ENCODE peak calls at places on chromosome 19, in seven cellular contexts. One of them, this sample, is unnamed.

GRCh38 chr19:19820774-19821315 is 705 bp downstream of the ZNF506 start:
- DNase-seq in NCI-H1105: no peak
- DNase-seq in stimulated activated CD4-positive, alpha-beta T cell treated with anti-CD3 and anti-CD28 coated beads, Interleukin-12 subunit alpha, Interleukin-12 subunit beta, amount 100 ng/mL, for 4 hours: no peak
- DNase-seq in T47D: no peak
- DNase-seq in tibial artery: no peak
- DNase-seq in activated CD8-positive, alpha-beta memory T cell treated with anti-CD3 and anti-CD28 coated beads for 1 hour: no peak
- DNase-seq in mucosa of gallbladder: no peak
- DNase-seq in this sample: no peak

GRCh38 chr19:18789883-18790565 is 1.1 kb downstream of the COMP start:
- DNase-seq in stimulated activated CD4-positive, alpha-beta T cell treated with anti-CD3 and anti-CD28 coated beads, Interleukin-12 subunit alpha, Interleukin-12 subunit beta, amount 100 ng/mL, for 4 hours: peak
- DNase-seq in T47D: no peak
- DNase-seq in activated CD8-positive, alpha-beta memory T cell treated with anti-CD3 and anti-CD28 coated beads for 1 hour: no peak
- DNase-seq in NCI-H1105: peak
- DNase-seq in mucosa of gallbladder: no peak
- DNase-seq in tibial artery: peak
- DNase-seq in this sample: no peak

GRCh38 chr19:50155520-50156109 is 7.5 kb downstream of the IZUMO2 start:
- DNase-seq in mucosa of gallbladder: no peak
- DNase-seq in NCI-H1105: no peak
- DNase-seq in tibial artery: no peak
- DNase-seq in T47D: no peak
- DNase-seq in activated CD8-positive, alpha-beta memory T cell treated with anti-CD3 and anti-CD28 coated beads for 1 hour: no peak
- DNase-seq in stimulated activated CD4-positive, alpha-beta T cell treated with anti-CD3 and anti-CD28 coated beads, Interleukin-12 subunit alpha, Interleukin-12 subunit beta, amount 100 ng/mL, for 4 hours: no peak
- DNase-seq in this sample: no peak

GRCh38 chr19:38529610-38530009 is 88.1 kb downstream of the MAP4K1 start:
- DNase-seq in T47D: no peak
- DNase-seq in tibial artery: no peak
- DNase-seq in NCI-H1105: no peak
- DNase-seq in mucosa of gallbladder: no peak
- DNase-seq in activated CD8-positive, alpha-beta memory T cell treated with anti-CD3 and anti-CD28 coated beads for 1 hour: no peak
- DNase-seq in stimulated activated CD4-positive, alpha-beta T cell treated with anti-CD3 and anti-CD28 coated beads, Interleukin-12 subunit alpha, Interleukin-12 subunit beta, amount 100 ng/mL, for 4 hours: no peak
- DNase-seq in this sample: no peak

GRCh38 chr19:45253396-45254027 is 2.4 kb downstream of the MARK4 start:
- DNase-seq in stimulated activated CD4-positive, alpha-beta T cell treated with anti-CD3 and anti-CD28 coated beads, Interleukin-12 subunit alpha, Interleukin-12 subunit beta, amount 100 ng/mL, for 4 hours: no peak
- DNase-seq in tibial artery: no peak
- DNase-seq in T47D: no peak
- DNase-seq in activated CD8-positive, alpha-beta memory T cell treated with anti-CD3 and anti-CD28 coated beads for 1 hour: no peak
- DNase-seq in mucosa of gallbladder: no peak
- DNase-seq in NCI-H1105: no peak
- DNase-seq in this sample: no peak

GRCh38 chr19:3291644-3292043 is 67.2 kb downstream of the CELF5 start:
- DNase-seq in mucosa of gallbladder: no peak
- DNase-seq in T47D: no peak
- DNase-seq in NCI-H1105: no peak
- DNase-seq in tibial artery: no peak
- DNase-seq in stimulated activated CD4-positive, alpha-beta T cell treated with anti-CD3 and anti-CD28 coated beads, Interleukin-12 subunit alpha, Interleukin-12 subunit beta, amount 100 ng/mL, for 4 hours: no peak
- DNase-seq in activated CD8-positive, alpha-beta memory T cell treated with anti-CD3 and anti-CD28 coated beads for 1 hour: no peak
- DNase-seq in this sample: no peak

GRCh38 chr19:3098515-3099346 is 4.6 kb downstream of the GNA11 start:
- DNase-seq in mucosa of gallbladder: no peak
- DNase-seq in tibial artery: peak
- DNase-seq in T47D: no peak
- DNase-seq in activated CD8-positive, alpha-beta memory T cell treated with anti-CD3 and anti-CD28 coated beads for 1 hour: no peak
- DNase-seq in stimulated activated CD4-positive, alpha-beta T cell treated with anti-CD3 and anti-CD28 coated beads, Interleukin-12 subunit alpha, Interleukin-12 subunit beta, amount 100 ng/mL, for 4 hours: no peak
- DNase-seq in NCI-H1105: no peak
- DNase-seq in this sample: no peak

GRCh38 chr19:48633148-48634035 is 3.8 kb downstream of the DBP start:
- DNase-seq in mucosa of gallbladder: no peak
- DNase-seq in T47D: no peak
- DNase-seq in tibial artery: peak
- DNase-seq in NCI-H1105: no peak
- DNase-seq in stimulated activated CD4-positive, alpha-beta T cell treated with anti-CD3 and anti-CD28 coated beads, Interleukin-12 subunit alpha, Interleukin-12 subunit beta, amount 100 ng/mL, for 4 hours: no peak
- DNase-seq in activated CD8-positive, alpha-beta memory T cell treated with anti-CD3 and anti-CD28 coated beads for 1 hour: no peak
- DNase-seq in this sample: no peak

GRCh38 chr19:18514800-18515682 is 6.8 kb downstream of the ELL start:
- DNase-seq in NCI-H1105: no peak
- DNase-seq in tibial artery: no peak
- DNase-seq in T47D: no peak
- DNase-seq in stimulated activated CD4-positive, alpha-beta T cell treated with anti-CD3 and anti-CD28 coated beads, Interleukin-12 subunit alpha, Interleukin-12 subunit beta, amount 100 ng/mL, for 4 hours: no peak
- DNase-seq in mucosa of gallbladder: peak
- DNase-seq in activated CD8-positive, alpha-beta memory T cell treated with anti-CD3 and anti-CD28 coated beads for 1 hour: no peak
- DNase-seq in this sample: no peak

GRCh38 chr19:55075366-55075998 is at the start of gene EPS8L1:
- DNase-seq in NCI-H1105: no peak
- DNase-seq in mucosa of gallbladder: peak
- DNase-seq in T47D: peak
- DNase-seq in stimulated activated CD4-positive, alpha-beta T cell treated with anti-CD3 and anti-CD28 coated beads, Interleukin-12 subunit alpha, Interleukin-12 subunit beta, amount 100 ng/mL, for 4 hours: no peak
- DNase-seq in tibial artery: no peak
- DNase-seq in activated CD8-positive, alpha-beta memory T cell treated with anti-CD3 and anti-CD28 coated beads for 1 hour: no peak
- DNase-seq in this sample: no peak